ENCODE peak calls at places on chromosomes 2 and 18, in eight cellular contexts. O is RWPE2, N is IMR-90, P is upper lobe of right lung, X is left ventricle myocardium inferior, E is prostate gland, Y is transverse colon, I is breast epithelium. U is an unnamed sample. For H3K4me1 and H3K27me3, the result is how much of the 10 kb centered on the place peaks cover.

GRCh38 chr2:53960476-53960875 is 10.3 kb downstream of the PSME4 start:
- DNase-seq in P (no peak), O (no peak), X (no peak), N (no peak), E (no peak), I (no peak), Y (no peak), U (no peak)

GRCh38 chr2:37414470-37414949 is 70.1 kb downstream of the QPCT start:
- DNase-seq in I (no peak), P (no peak), X (no peak), E (no peak), N (peak), Y (no peak), O (no peak), U (no peak)

GRCh38 chr18:6874316-6874715 is 144.8 kb downstream of the ARHGAP28 start:
- DNase-seq in P (no peak), I (no peak), X (no peak), Y (no peak), N (peak), E (no peak), O (no peak), U (no peak)

GRCh38 chr2:195051401-195051800 is 605.6 kb upstream of the SLC39A10 start:
- DNase-seq in X (no peak), O (no peak), E (no peak), P (no peak), I (no peak), N (no peak), Y (no peak), U (no peak)

GRCh38 chr2:230097841-230098240 is 29.1 kb upstream of the SLC16A14 start:
- DNase-seq in P (no peak), O (no peak), N (peak), I (no peak), E (no peak), Y (no peak), X (no peak), U (no peak)

GRCh38 chr18:7417742-7418141 is 149.4 kb upstream of the PTPRM start:
- DNase-seq in X (no peak), I (no peak), P (no peak), Y (no peak), O (peak), E (no peak), N (no peak), U (no peak)

GRCh38 chr2:220259656-220260055 is 632.2 kb downstream of the SLC4A3 start:
- DNase-seq in I (no peak), P (no peak), X (no peak), E (no peak), N (no peak), O (no peak), Y (no peak), U (no peak)

GRCh38 chr2:88818381-88818780 is 126.9 kb downstream of the RPIA start:
- DNase-seq in E (no peak), I (no peak), P (no peak), Y (no peak), O (no peak), X (no peak), N (no peak), U (no peak)

GRCh38 chr2:203808041-203808750 is 59.4 kb upstream of the CTLA4 start:
- DNase-seq in I (no peak), P (no peak), E (no peak), Y (no peak), X (no peak), O (no peak), N (peak), U (no peak)

GRCh38 chr2:119873350-119874013 is 113.8 kb downstream of the PTPN4 start:
- DNase-seq in Y (no peak), N (peak), O (no peak), I (no peak), E (no peak), P (no peak), X (no peak), U (no peak)

GRCh38 chr18:75198046-75198445 is 10.9 kb downstream of the PTGR3 start:
- DNase-seq in O (no peak), P (no peak), N (peak), Y (no peak), I (no peak), X (no peak), E (no peak), U (no peak)

GRCh38 chr2:42435641-42436040 is 58.1 kb downstream of the KCNG3 start:
- DNase-seq in I (no peak), O (no peak), Y (no peak), P (no peak), N (no peak), E (no peak), X (no peak), U (no peak)

GRCh38 chr2:50751255-50752069 is 280.5 kb downstream of the NRXN1 start:
- DNase-seq in E (no peak), Y (no peak), P (no peak), O (no peak), I (no peak), N (peak), X (no peak), U (no peak)

GRCh38 chr2:234496442-234496834 is 443 bp downstream of the ARL4C start:
- DNase-seq in O (no peak), P (no peak), E (peak), I (peak), Y (peak), X (no peak), N (no peak), U (no peak)

GRCh38 chr2:4556136-4556535 is 852.8 kb downstream of the DCDC2C start:
- DNase-seq in E (no peak), X (no peak), P (no peak), O (no peak), Y (no peak), I (no peak), N (no peak), U (no peak)

GRCh38 chr2:129484999-129485398 is 494.5 kb upstream of the RAB6C start:
- DNase-seq in Y (no peak), P (no peak), O (no peak), E (no peak), N (no peak), X (no peak), I (no peak), U (no peak)

GRCh38 chr2:217897816-217898806 is 104.7 kb downstream of the TNS1 start:
- DNase-seq in Y (no peak), N (no peak), I (peak), E (peak), O (no peak), X (peak), P (peak), U (no peak)

GRCh38 chr2:136131961-136132839 is 14.3 kb upstream of the CXCR4 start:
- DNase-seq in Y (peak), O (no peak), I (no peak), X (no peak), P (no peak), E (no peak), N (no peak), U (no peak)

GRCh38 chr18:21853020-21853419 is 112.4 kb downstream of the MIB1 start:
- DNase-seq in P (no peak), I (no peak), N (peak), O (no peak), X (no peak), E (no peak), Y (no peak), U (no peak)

GRCh38 chr2:213545964-213546363 is 261.7 kb downstream of the SPAG16 start:
- DNase-seq in N (no peak), X (no peak), I (no peak), E (no peak), P (no peak), Y (no peak), O (no peak), U (no peak)

GRCh38 chr2:47002480-47003381 is 87.1 kb upstream of the MCFD2 start:
- DNase-seq in I (no peak), X (peak), N (no peak), P (no peak), O (no peak), E (no peak), Y (no peak), U (no peak)

GRCh38 chr2:75808039-75808438 is 97.3 kb upstream of the GCFC2 start:
- DNase-seq in Y (no peak), O (no peak), P (no peak), X (no peak), I (no peak), E (no peak), N (no peak), U (no peak)

GRCh38 chr2:215698566-215698965 is 262.7 kb upstream of the FN1 start:
- DNase-seq in I (no peak), E (no peak), O (no peak), Y (no peak), P (no peak), X (no peak), N (peak), U (no peak)

GRCh38 chr18:60664736-60665135 is 292.2 kb upstream of the MC4R start:
- DNase-seq in E (no peak), Y (no peak), X (no peak), I (no peak), N (no peak), P (no peak), O (no peak), U (no peak)

GRCh38 chr18:23337599-23338444 is 115.3 kb upstream of the RIOK3 start:
- DNase-seq in E (no peak), N (peak), I (no peak), O (no peak), Y (no peak), P (no peak), X (no peak), U (no peak)

GRCh38 chr2:17334300-17334699 is 183.9 kb downstream of the RAD51AP2 start:
- DNase-seq in I (no peak), O (no peak), E (no peak), Y (no peak), P (no peak), N (no peak), X (no peak), U (no peak)

GRCh38 chr2:228131833-228132232 is 49.7 kb downstream of the SPHKAP start:
- DNase-seq in Y (no peak), O (no peak), X (no peak), E (no peak), P (no peak), N (no peak), I (no peak), U (no peak)

GRCh38 chr2:11850082-11850481 is 103.7 kb downstream of the LPIN1 start:
- DNase-seq in I (no peak), E (no peak), P (no peak), X (no peak), O (no peak), N (no peak), Y (no peak), U (no peak)

GRCh38 chr2:25981596-25982272 is 563 bp downstream of the KIF3C start:
- DNase-seq in X (no peak), N (no peak), O (no peak), P (peak), E (no peak), Y (no peak), I (no peak), U (peak)

GRCh38 chr18:8857806-8858205 is 152.4 kb downstream of the MTCL1 start:
- DNase-seq in X (no peak), I (no peak), N (no peak), Y (no peak), P (no peak), E (no peak), O (no peak), U (no peak)

GRCh38 chr2:236909802-236910201 is 175.9 kb upstream of the COPS8 start:
- DNase-seq in E (no peak), I (no peak), P (no peak), Y (no peak), X (no peak), N (no peak), O (no peak), U (no peak)
- H3K4me1 ChIP-seq in E (under half), I (under half), P (under half), Y (under half), X (under half), N (under half), O (under half), U (under half)

GRCh38 chr18:901769-902168 is 2.9 kb upstream of the ADCYAP1 start:
- DNase-seq in N (no peak), X (no peak), O (no peak), E (no peak), I (no peak), Y (no peak), P (no peak), U (no peak)
- H3K27me3 ChIP-seq in N (under half), X (half or more), O (half or more), E (under half), I (under half), Y (half or more), P (half or more), U (under half)

GRCh38 chr2:180570864-180571263 is 409.5 kb upstream of the UBE2E3 start:
- DNase-seq in P (no peak), O (no peak), E (no peak), Y (no peak), I (no peak), N (no peak), X (no peak), U (no peak)
- H3K4me1 ChIP-seq in P (under half), O (under half), E (under half), Y (under half), I (under half), N (under half), X (under half), U (under half)

GRCh38 chr2:172096661-172097547 is 5.8 kb downstream of the DLX2 start:
- DNase-seq in X (no peak), Y (no peak), E (no peak), I (no peak), N (peak), O (peak), P (no peak), U (no peak)

GRCh38 chr2:172097557-172098131 is 5.1 kb downstream of the DLX2 start:
- DNase-seq in Y (no peak), P (no peak), E (no peak), O (no peak), I (no peak), N (no peak), X (no peak), U (no peak)

GRCh38 chr2:172098650-172099471 is 3.8 kb downstream of the DLX2 start:
- DNase-seq in E (no peak), Y (peak), N (peak), I (no peak), X (no peak), P (no peak), O (peak), U (no peak)

GRCh38 chr2:172099472-172100079 is 3.1 kb downstream of the DLX2 start:
- DNase-seq in P (no peak), I (no peak), E (no peak), Y (no peak), O (no peak), N (no peak), X (no peak), U (no peak)

DNA sequence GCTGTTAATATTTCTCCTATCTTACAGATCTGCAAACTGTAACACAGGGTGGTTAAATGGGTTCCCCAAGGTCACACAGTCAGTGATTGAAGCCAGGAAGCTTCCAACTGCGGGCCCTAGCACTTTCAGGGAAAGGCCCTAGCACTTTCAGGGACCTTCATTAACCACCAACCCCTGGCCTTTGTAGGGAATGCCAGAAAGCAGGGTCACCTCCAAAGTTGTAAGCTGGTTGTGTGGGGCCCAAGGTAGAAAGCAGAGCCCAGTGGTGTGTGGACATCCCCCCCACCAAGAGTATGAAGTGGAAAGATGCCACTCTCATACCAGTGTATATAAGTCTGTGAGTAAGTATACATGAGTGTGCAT is 4.4 kb downstream of the DLX2 start:
- DNase-seq in N (no peak), X (no peak), P (no peak), E (no peak), O (no peak), I (no peak), Y (no peak), U (no peak)
- H3K27me3 ChIP-seq in N (under half), X (half or more), P (half or more), E (half or more), O (under half), I (under half), Y (half or more), U (under half)

DNA sequence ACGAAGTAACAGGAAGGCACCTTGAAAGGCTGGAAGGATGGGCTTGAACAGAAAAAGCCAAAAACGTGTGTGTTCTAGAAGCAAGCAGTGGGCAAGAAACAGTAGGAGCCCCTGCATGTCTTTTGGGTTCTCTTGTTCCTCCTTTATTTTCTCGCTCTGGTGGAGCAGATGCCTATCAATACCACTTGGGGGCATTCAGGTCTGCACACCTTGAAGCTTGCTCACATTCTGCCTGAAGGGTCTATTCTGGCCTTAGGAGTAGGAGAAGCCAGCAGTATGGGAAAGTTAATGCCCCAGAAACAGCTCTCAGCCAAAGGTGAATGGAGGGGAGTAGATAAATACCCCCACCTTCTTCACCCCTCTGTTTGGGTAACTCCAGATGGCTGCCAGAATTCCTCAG is 204.5 kb downstream of the TXNL1 start:
- DNase-seq in N (no peak), E (no peak), O (no peak), X (no peak), P (no peak), Y (no peak), I (no peak), U (no peak)
- H3K4me1 ChIP-seq in N (under half), E (under half), O (under half), X (under half), P (under half), Y (under half), I (under half), U (under half)

U was measured in aorta.